ENCODE peak calls at places on chromosomes 16 and 17, in eight cellular contexts. I, A, P, F, K, Q, J and H are unnamed samples.

GRCh38 chr17:75010683-75011406 is 1.6 kb upstream of the MRPL58 start:
- DNase-seq in I (peak; percentile 55), A (no peak), P (no peak), F (no peak), K (peak; percentile 64), Q (no peak), J (no peak), H (peak; percentile 59)

GRCh38 chr17:40612510-40613244 is 34.9 kb downstream of the SMARCE1 start:
- DNase-seq in I (no peak), A (no peak), P (no peak), F (no peak), K (no peak), Q (no peak), J (no peak), H (no peak)

GRCh38 chr16:65510850-65511249 is 389.0 kb upstream of the CDH11 start:
- DNase-seq in I (peak; percentile 64), A (no peak), P (no peak), F (no peak), K (no peak), Q (no peak), J (no peak), H (no peak)

GRCh38 chr17:81309140-81309858 is 14.2 kb upstream of the SLC38A10 start:
- DNase-seq in I (peak; percentile 51), A (peak; percentile 81), P (peak; percentile 92), F (peak; percentile 85), K (peak; percentile 90), Q (peak; percentile 98), J (peak; percentile 96), H (peak; percentile 43)

GRCh38 chr17:36188891-36189306 is 7.7 kb downstream of the CCL3L1 start:
- DNase-seq in I (no peak), A (peak; percentile 22), P (peak; percentile 71), F (no peak), K (no peak), Q (no peak), J (no peak), H (peak; percentile 78)

GRCh38 chr16:59181821-59182420 is 447.8 kb upstream of the GOT2 start:
- DNase-seq in I (no peak), A (no peak), P (no peak), F (no peak), K (no peak), Q (no peak), J (no peak), H (no peak)

GRCh38 chr16:28846933-28847273 is 755 bp upstream of the TUFM start:
- DNase-seq in I (peak; percentile 6), A (peak; percentile 33), P (peak; percentile 50), F (no peak), K (no peak), Q (no peak), J (no peak), H (no peak)

GRCh38 chr17:12627177-12627629 is 38.5 kb upstream of the MYOCD start:
- DNase-seq in I (peak; percentile 100), A (peak; percentile 87), P (peak; percentile 84), F (peak; percentile 24), K (peak; percentile 100), Q (no peak), J (no peak), H (no peak)

GRCh38 chr17:8654822-8655221 is 24.3 kb upstream of the MYH10 start:
- DNase-seq in I (no peak), A (no peak), P (no peak), F (no peak), K (no peak), Q (no peak), J (no peak), H (no peak)

GRCh38 chr17:80465316-80465974 is 11.0 kb downstream of the NPTX1 start:
- DNase-seq in I (no peak), A (no peak), P (no peak), F (no peak), K (no peak), Q (no peak), J (no peak), H (no peak)

GRCh38 chr17:81719410-81720266 is 7.6 kb downstream of the SLC25A10 start:
- DNase-seq in I (no peak), A (no peak), P (no peak), F (no peak), K (no peak), Q (peak; percentile 62), J (peak; percentile 56), H (no peak)

GRCh38 chr16:12531937-12532336 is 271.8 kb downstream of the CPPED1 start:
- DNase-seq in I (peak; percentile 51), A (peak; percentile 13), P (no peak), F (no peak), K (peak; percentile 30), Q (no peak), J (no peak), H (no peak)

GRCh38 chr16:85606920-85607319 is 6.2 kb upstream of the GSE1 start:
- DNase-seq in I (no peak), A (no peak), P (no peak), F (no peak), K (no peak), Q (no peak), J (no peak), H (no peak)

GRCh38 chr17:30217054-30217453 is 18.4 kb downstream of the SLC6A4 start:
- DNase-seq in I (no peak), A (no peak), P (no peak), F (no peak), K (no peak), Q (no peak), J (no peak), H (no peak)

GRCh38 chr17:9410737-9411136 is 164.9 kb downstream of the STX8 start:
- DNase-seq in I (no peak), A (no peak), P (no peak), F (no peak), K (no peak), Q (no peak), J (no peak), H (no peak)

GRCh38 chr16:77220427-77220826 is 21.2 kb downstream of the SYCE1L start:
- DNase-seq in I (no peak), A (no peak), P (no peak), F (no peak), K (no peak), Q (no peak), J (no peak), H (no peak)

GRCh38 chr17:75612906-75613626 is 20.2 kb upstream of the SMIM5 start:
- DNase-seq in I (no peak), A (no peak), P (no peak), F (no peak), K (no peak), Q (no peak), J (no peak), H (no peak)

GRCh38 chr17:6510321-6511023 is 45.9 kb downstream of the PITPNM3 start:
- DNase-seq in I (peak; percentile 28), A (no peak), P (no peak), F (no peak), K (no peak), Q (peak; percentile 40), J (no peak), H (no peak)

GRCh38 chr17:81866440-81867122 is 4.6 kb downstream of the ARHGDIA start:
- DNase-seq in I (no peak), A (no peak), P (no peak), F (no peak), K (no peak), Q (no peak), J (no peak), H (no peak)

GRCh38 chr17:5049314-5049819 is 14.1 kb upstream of the SLC52A1 start:
- DNase-seq in I (no peak), A (peak; percentile 32), P (no peak), F (no peak), K (no peak), Q (no peak), J (no peak), H (peak; percentile 79)

GRCh38 chr17:60664022-60664421 is 13.6 kb upstream of the BCAS3 start:
- DNase-seq in I (peak; percentile 59), A (peak; percentile 64), P (no peak), F (no peak), K (no peak), Q (no peak), J (no peak), H (no peak)

GRCh38 chr17:48004973-48005372 is 32.6 kb downstream of the COPZ2 start:
- DNase-seq in I (no peak), A (no peak), P (no peak), F (no peak), K (no peak), Q (no peak), J (no peak), H (no peak)
- H3K4me1 ChIP-seq in I (peaks cover 14% of the 10 kb centered on the region), A (peaks cover 33% of the 10 kb centered on the region), P (no peaks in the 10 kb centered on the region), F (peaks cover 7% of the 10 kb centered on the region), K (peaks cover 16% of the 10 kb centered on the region), Q (peaks cover 16% of the 10 kb centered on the region), J (no peaks in the 10 kb centered on the region), H (no peaks in the 10 kb centered on the region)

GRCh38 chr16:87821346-87822001 is 47.8 kb downstream of the SLC7A5 start:
- DNase-seq in I (no peak), A (no peak), P (no peak), F (no peak), K (no peak), Q (no peak), J (peak; percentile 32), H (no peak)
- H3K4me1 ChIP-seq in I (no peaks in the 10 kb centered on the region), A (no peaks in the 10 kb centered on the region), P (no peaks in the 10 kb centered on the region), F (no peaks in the 10 kb centered on the region), K (peaks cover 30% of the 10 kb centered on the region), Q (no peaks in the 10 kb centered on the region), J (no peaks in the 10 kb centered on the region), H (no peaks in the 10 kb centered on the region)

DNA sequence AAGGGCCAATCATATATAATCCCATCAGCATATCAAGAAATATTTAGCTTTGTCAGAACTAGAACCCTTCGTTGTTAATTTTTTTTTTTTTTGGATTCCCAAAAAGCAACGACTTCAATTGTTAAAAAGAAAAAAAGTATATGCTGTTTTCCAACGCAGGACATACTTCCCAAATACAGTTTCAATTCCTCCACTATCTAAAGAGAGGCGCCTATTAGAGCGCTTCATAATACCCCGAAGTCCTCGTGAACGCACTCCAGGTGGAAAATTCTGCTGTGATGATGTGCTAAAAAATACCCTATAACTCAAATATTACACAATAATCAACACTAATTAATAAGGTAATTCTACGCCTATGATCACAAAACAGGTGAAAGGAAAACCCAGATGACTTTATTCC is 20.8 kb downstream of the GNA13 start:
- DNase-seq in I (no peak), A (no peak), P (no peak), F (no peak), K (no peak), Q (no peak), J (no peak), H (no peak)
- H3K4me1 ChIP-seq in I (peaks cover 8% of the 10 kb centered on the region), A (peaks cover 7% of the 10 kb centered on the region), P (peaks cover 5% of the 10 kb centered on the region), F (peaks cover 38% of the 10 kb centered on the region), K (peaks cover 6% of the 10 kb centered on the region), Q (peaks cover 61% of the 10 kb centered on the region), J (peaks cover 15% of the 10 kb centered on the region), H (peaks cover 52% of the 10 kb centered on the region)

GRCh38 chr16:87662254-87663204 is 60.2 kb downstream of the JPH3 start:
- DNase-seq in I (no peak), A (no peak), P (no peak), F (no peak), K (no peak), Q (no peak), J (no peak), H (no peak)
- H3K4me1 ChIP-seq in I (no peaks in the 10 kb centered on the region), A (no peaks in the 10 kb centered on the region), P (no peaks in the 10 kb centered on the region), F (no peaks in the 10 kb centered on the region), K (no peaks in the 10 kb centered on the region), Q (no peaks in the 10 kb centered on the region), J (no peaks in the 10 kb centered on the region), H (no peaks in the 10 kb centered on the region)

GRCh38 chr17:50808888-50809287 is 26.5 kb upstream of the WFIKKN2 start:
- DNase-seq in I (no peak), A (no peak), P (no peak), F (no peak), K (no peak), Q (no peak), J (no peak), H (no peak)
- H3K4me1 ChIP-seq in I (no peaks in the 10 kb centered on the region), A (no peaks in the 10 kb centered on the region), P (no peaks in the 10 kb centered on the region), F (no peaks in the 10 kb centered on the region), K (no peaks in the 10 kb centered on the region), Q (no peaks in the 10 kb centered on the region), J (peaks cover 52% of the 10 kb centered on the region), H (no peaks in the 10 kb centered on the region)